ENCODE peak calls at places on chromosomes 2 and 18, in eight cellular contexts. One of them, this sample, is unnamed. For H3K4me1, the result is how much of the 10 kb centered on the place peaks cover.

GRCh38 chr2:74048843-74049519 is 64.3 kb downstream of the TET3 start:
- DNase-seq in lower lobe of right lung: no peak
- DNase-seq in Peyer's patch: no peak
- DNase-seq in lung: no peak
- DNase-seq in HCT116: no peak
- DNase-seq in kidney: no peak
- DNase-seq in hepatocyte: no peak
- DNase-seq in fibroblast of lung: no peak
- DNase-seq in this sample: no peak

GRCh38 chr2:240831594-240832204 is 11.7 kb upstream of the KIF1A start:
- DNase-seq in lower lobe of right lung: no peak
- DNase-seq in Peyer's patch: no peak
- DNase-seq in lung: no peak
- DNase-seq in HCT116: no peak
- DNase-seq in kidney: no peak
- DNase-seq in hepatocyte: no peak
- DNase-seq in fibroblast of lung: no peak
- DNase-seq in this sample: no peak

GRCh38 chr18:61556862-61557261 is 223.6 kb downstream of the CDH20 start:
- DNase-seq in lower lobe of right lung: no peak
- DNase-seq in Peyer's patch: no peak
- DNase-seq in lung: no peak
- DNase-seq in HCT116: no peak
- DNase-seq in kidney: no peak
- DNase-seq in hepatocyte: no peak
- DNase-seq in fibroblast of lung: no peak
- DNase-seq in this sample: no peak

GRCh38 chr2:235515821-235516220 is 22.0 kb downstream of the AGAP1 start:
- DNase-seq in lower lobe of right lung: no peak
- DNase-seq in Peyer's patch: peak
- DNase-seq in lung: no peak
- DNase-seq in HCT116: no peak
- DNase-seq in kidney: no peak
- DNase-seq in hepatocyte: no peak
- DNase-seq in fibroblast of lung: no peak
- DNase-seq in this sample: no peak

GRCh38 chr2:1837458-1837857 is 93.1 kb upstream of the PXDN start:
- DNase-seq in lower lobe of right lung: no peak
- DNase-seq in Peyer's patch: no peak
- DNase-seq in lung: no peak
- DNase-seq in HCT116: no peak
- DNase-seq in kidney: no peak
- DNase-seq in hepatocyte: peak
- DNase-seq in fibroblast of lung: no peak
- DNase-seq in this sample: no peak

GRCh38 chr2:226077841-226078240 is 678.3 kb downstream of the NYAP2 start:
- DNase-seq in lower lobe of right lung: no peak
- DNase-seq in Peyer's patch: no peak
- DNase-seq in lung: no peak
- DNase-seq in HCT116: no peak
- DNase-seq in kidney: no peak
- DNase-seq in hepatocyte: no peak
- DNase-seq in fibroblast of lung: no peak
- DNase-seq in this sample: no peak

GRCh38 chr2:105102963-105103421 is 65.1 kb downstream of the MRPS9 start:
- DNase-seq in lower lobe of right lung: no peak
- DNase-seq in Peyer's patch: no peak
- DNase-seq in lung: no peak
- DNase-seq in HCT116: peak
- DNase-seq in kidney: no peak
- DNase-seq in hepatocyte: no peak
- DNase-seq in fibroblast of lung: peak
- DNase-seq in this sample: peak

GRCh38 chr2:157395811-157396210 is 48.1 kb downstream of the CYTIP start:
- DNase-seq in lower lobe of right lung: no peak
- DNase-seq in Peyer's patch: no peak
- DNase-seq in lung: no peak
- DNase-seq in HCT116: no peak
- DNase-seq in kidney: no peak
- DNase-seq in hepatocyte: peak
- DNase-seq in fibroblast of lung: no peak
- DNase-seq in this sample: peak

GRCh38 chr2:214575030-214575949 is 164.4 kb downstream of the VWC2L start:
- DNase-seq in lower lobe of right lung: no peak
- DNase-seq in Peyer's patch: no peak
- DNase-seq in lung: no peak
- DNase-seq in HCT116: no peak
- DNase-seq in kidney: peak
- DNase-seq in hepatocyte: no peak
- DNase-seq in fibroblast of lung: peak
- DNase-seq in this sample: no peak

GRCh38 chr18:35376742-35377695 is at the start of gene ZNF396:
- DNase-seq in lower lobe of right lung: peak
- DNase-seq in Peyer's patch: peak
- DNase-seq in lung: peak
- DNase-seq in HCT116: peak
- DNase-seq in kidney: peak
- DNase-seq in hepatocyte: peak
- DNase-seq in fibroblast of lung: peak
- DNase-seq in this sample: peak

GRCh38 chr2:28366496-28367282 is 26.0 kb upstream of the FOSL2 start:
- DNase-seq in lower lobe of right lung: no peak
- DNase-seq in Peyer's patch: peak
- DNase-seq in lung: no peak
- DNase-seq in HCT116: no peak
- DNase-seq in kidney: no peak
- DNase-seq in hepatocyte: peak
- DNase-seq in fibroblast of lung: peak
- DNase-seq in this sample: no peak

GRCh38 chr2:109499549-109499948 is 114.2 kb downstream of the SEPTIN10 start:
- DNase-seq in lower lobe of right lung: no peak
- DNase-seq in Peyer's patch: no peak
- DNase-seq in lung: no peak
- DNase-seq in HCT116: no peak
- DNase-seq in kidney: no peak
- DNase-seq in hepatocyte: peak
- DNase-seq in fibroblast of lung: no peak
- DNase-seq in this sample: no peak

GRCh38 chr2:28342081-28342967 is 50.3 kb upstream of the FOSL2 start:
- DNase-seq in lower lobe of right lung: peak
- DNase-seq in Peyer's patch: peak
- DNase-seq in lung: peak
- DNase-seq in HCT116: no peak
- DNase-seq in kidney: peak
- DNase-seq in hepatocyte: peak
- DNase-seq in fibroblast of lung: peak
- DNase-seq in this sample: no peak

GRCh38 chr2:172968061-172968469 is 107.6 kb upstream of the MAP3K20 start:
- DNase-seq in lower lobe of right lung: no peak
- DNase-seq in Peyer's patch: no peak
- DNase-seq in lung: peak
- DNase-seq in HCT116: no peak
- DNase-seq in kidney: peak
- DNase-seq in hepatocyte: peak
- DNase-seq in fibroblast of lung: peak
- DNase-seq in this sample: no peak

GRCh38 chr2:160379399-160379798 is 114.2 kb downstream of the RBMS1 start:
- DNase-seq in lower lobe of right lung: no peak
- DNase-seq in Peyer's patch: no peak
- DNase-seq in lung: no peak
- DNase-seq in HCT116: no peak
- DNase-seq in kidney: no peak
- DNase-seq in hepatocyte: no peak
- DNase-seq in fibroblast of lung: peak
- DNase-seq in this sample: no peak

GRCh38 chr2:160377204-160377995 is 116.2 kb downstream of the RBMS1 start:
- DNase-seq in lower lobe of right lung: no peak
- DNase-seq in Peyer's patch: no peak
- DNase-seq in lung: no peak
- DNase-seq in HCT116: no peak
- DNase-seq in kidney: no peak
- DNase-seq in hepatocyte: no peak
- DNase-seq in fibroblast of lung: peak
- DNase-seq in this sample: no peak

GRCh38 chr2:160380613-160381012 is 113.0 kb downstream of the RBMS1 start:
- DNase-seq in lower lobe of right lung: no peak
- DNase-seq in Peyer's patch: no peak
- DNase-seq in lung: no peak
- DNase-seq in HCT116: no peak
- DNase-seq in kidney: no peak
- DNase-seq in hepatocyte: no peak
- DNase-seq in fibroblast of lung: no peak
- DNase-seq in this sample: no peak

GRCh38 chr2:160381425-160381951 is 112.1 kb downstream of the RBMS1 start:
- DNase-seq in lower lobe of right lung: no peak
- DNase-seq in Peyer's patch: no peak
- DNase-seq in lung: no peak
- DNase-seq in HCT116: no peak
- DNase-seq in kidney: no peak
- DNase-seq in hepatocyte: no peak
- DNase-seq in fibroblast of lung: peak
- DNase-seq in this sample: no peak

DNA sequence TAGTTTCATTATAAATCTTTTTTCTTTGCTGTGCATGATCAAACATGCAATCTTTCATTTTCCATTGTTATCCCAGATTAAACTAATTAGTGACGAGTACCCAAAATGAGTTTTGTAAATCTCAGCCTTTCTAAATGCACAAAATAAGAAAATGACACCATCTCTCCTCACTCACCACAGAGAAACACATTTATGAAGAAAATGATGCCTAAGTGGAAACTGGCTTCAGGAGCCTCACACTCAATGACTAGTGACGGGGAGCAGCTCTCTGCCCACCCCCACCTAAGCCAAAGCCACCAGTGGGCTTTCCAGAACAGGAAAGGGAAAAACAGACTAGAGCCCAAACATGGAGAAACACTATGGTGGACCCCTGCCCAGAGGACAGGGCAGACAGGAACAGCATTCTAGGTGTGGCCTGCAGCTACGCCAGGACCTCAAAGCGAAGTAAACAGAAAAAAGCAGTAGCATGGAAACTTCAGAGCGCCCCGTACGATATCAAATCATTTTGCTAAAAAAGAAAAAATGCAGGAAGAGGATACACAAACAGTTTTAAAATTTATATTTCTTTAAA is 113.5 kb downstream of the RBMS1 start:
- DNase-seq in lower lobe of right lung: no peak
- DNase-seq in Peyer's patch: no peak
- DNase-seq in lung: no peak
- DNase-seq in HCT116: no peak
- DNase-seq in kidney: no peak
- DNase-seq in hepatocyte: no peak
- DNase-seq in fibroblast of lung: no peak
- DNase-seq in this sample: no peak
- H3K4me1 ChIP-seq in lower lobe of right lung: half or more
- H3K4me1 ChIP-seq in Peyer's patch: under half
- H3K4me1 ChIP-seq in lung: under half
- H3K4me1 ChIP-seq in HCT116: under half
- H3K4me1 ChIP-seq in kidney: under half
- H3K4me1 ChIP-seq in hepatocyte: under half
- H3K4me1 ChIP-seq in fibroblast of lung: under half
- H3K4me1 ChIP-seq in this sample: under half

GRCh38 chr2:160871096-160871495 is 289.1 kb upstream of the TANK start:
- DNase-seq in lower lobe of right lung: no peak
- DNase-seq in Peyer's patch: no peak
- DNase-seq in lung: no peak
- DNase-seq in HCT116: no peak
- DNase-seq in kidney: peak
- DNase-seq in hepatocyte: no peak
- DNase-seq in fibroblast of lung: peak
- DNase-seq in this sample: no peak

GRCh38 chr2:160868891-160869290 is 291.3 kb upstream of the TANK start:
- DNase-seq in lower lobe of right lung: no peak
- DNase-seq in Peyer's patch: no peak
- DNase-seq in lung: no peak
- DNase-seq in HCT116: no peak
- DNase-seq in kidney: no peak
- DNase-seq in hepatocyte: no peak
- DNase-seq in fibroblast of lung: peak
- DNase-seq in this sample: no peak

GRCh38 chr2:160871953-160872352 is 288.3 kb upstream of the TANK start:
- DNase-seq in lower lobe of right lung: no peak
- DNase-seq in Peyer's patch: no peak
- DNase-seq in lung: no peak
- DNase-seq in HCT116: no peak
- DNase-seq in kidney: no peak
- DNase-seq in hepatocyte: no peak
- DNase-seq in fibroblast of lung: no peak
- DNase-seq in this sample: no peak

DNA sequence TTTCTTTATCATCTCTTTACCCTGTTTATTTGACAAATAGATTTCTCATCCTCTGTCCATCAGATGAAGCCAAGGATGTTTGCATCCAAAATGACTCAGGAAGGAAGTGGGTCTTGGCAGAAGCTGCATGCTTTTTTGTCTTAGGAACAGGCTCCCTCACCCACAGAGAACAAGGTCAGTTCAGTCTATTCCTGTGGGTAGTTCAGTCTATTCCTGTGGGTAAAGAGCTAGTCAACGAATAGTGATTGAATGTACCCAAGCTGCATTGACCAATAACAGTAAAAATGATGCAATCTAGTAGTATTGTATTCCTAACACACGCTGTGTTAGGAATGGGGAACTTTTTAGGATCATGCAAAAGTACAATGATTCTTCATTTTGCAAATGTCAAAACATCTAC is 290.8 kb upstream of the TANK start:
- DNase-seq in lower lobe of right lung: no peak
- DNase-seq in Peyer's patch: no peak
- DNase-seq in lung: peak
- DNase-seq in HCT116: no peak
- DNase-seq in kidney: no peak
- DNase-seq in hepatocyte: no peak
- DNase-seq in fibroblast of lung: peak
- DNase-seq in this sample: peak
- TF ChIP-seq CTCF in lower lobe of right lung: no peak
- TF ChIP-seq CTCF in Peyer's patch: no peak
- TF ChIP-seq CTCF in lung: no peak
- TF ChIP-seq CTCF in HCT116: no peak
- TF ChIP-seq CTCF in kidney: no peak
- TF ChIP-seq CTCF in hepatocyte: no peak
- TF ChIP-seq CTCF in fibroblast of lung: no peak
- TF ChIP-seq CTCF in this sample: no peak

GRCh38 chr2:26849056-26850001 is 1.4 kb downstream of the DPYSL5 start:
- DNase-seq in lower lobe of right lung: no peak
- DNase-seq in Peyer's patch: no peak
- DNase-seq in lung: no peak
- DNase-seq in HCT116: no peak
- DNase-seq in kidney: peak
- DNase-seq in hepatocyte: peak
- DNase-seq in fibroblast of lung: no peak
- DNase-seq in this sample: no peak
- H3K27ac ChIP-seq in lower lobe of right lung: no peak
- H3K27ac ChIP-seq in Peyer's patch: no peak
- H3K27ac ChIP-seq in lung: no peak
- H3K27ac ChIP-seq in HCT116: no peak
- H3K27ac ChIP-seq in kidney: no peak
- H3K27ac ChIP-seq in hepatocyte: no peak
- H3K27ac ChIP-seq in fibroblast of lung: no peak
- H3K27ac ChIP-seq in this sample: no peak

DNA sequence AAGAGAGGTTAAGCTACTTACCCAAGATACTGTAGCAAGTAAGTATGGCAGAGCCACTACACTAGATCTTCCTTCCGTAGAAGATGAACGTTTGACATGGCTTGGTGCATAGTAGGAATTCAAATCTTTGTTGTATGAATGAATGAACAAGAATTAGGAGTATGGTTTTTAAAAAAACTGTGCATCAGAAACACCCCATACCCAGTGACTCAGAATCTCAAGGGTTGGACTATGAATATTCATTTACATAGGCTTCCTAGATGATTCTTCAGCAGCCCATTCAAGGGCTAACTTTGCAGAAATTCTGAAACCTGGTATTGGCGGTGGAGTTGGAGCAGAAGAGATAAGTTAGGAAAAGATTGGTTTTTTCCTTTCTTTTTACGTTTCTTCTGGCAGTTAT is 5.4 kb downstream of the ACTR3 start:
- DNase-seq in lower lobe of right lung: no peak
- DNase-seq in Peyer's patch: no peak
- DNase-seq in lung: no peak
- DNase-seq in HCT116: no peak
- DNase-seq in kidney: no peak
- DNase-seq in hepatocyte: no peak
- DNase-seq in fibroblast of lung: peak
- DNase-seq in this sample: no peak
- H3K4me1 ChIP-seq in lower lobe of right lung: half or more
- H3K4me1 ChIP-seq in Peyer's patch: under half
- H3K4me1 ChIP-seq in lung: under half
- H3K4me1 ChIP-seq in HCT116: under half
- H3K4me1 ChIP-seq in kidney: under half
- H3K4me1 ChIP-seq in hepatocyte: under half
- H3K4me1 ChIP-seq in fibroblast of lung: under half
- H3K4me1 ChIP-seq in this sample: under half